ENCODE peak calls at places on chromosome 1, in eight cellular contexts. One of them, this sample, is unnamed.

GRCh38 chr1:25971044-25971881 is 26.6 kb downstream of the PAFAH2 start:
- DNase-seq in dorsolateral prefrontal cortex: no peak
- DNase-seq in OCI-LY7: peak; percentile 69
- DNase-seq in cardiac muscle cell: no peak
- DNase-seq in glutamatergic neuron: no peak
- DNase-seq in cardiac fibroblast: no peak
- DNase-seq in GM23338: peak; percentile 32
- DNase-seq in lower leg skin: no peak
- DNase-seq in this sample: no peak

GRCh38 chr1:145747398-145748247 is 28.3 kb downstream of the CD160 start:
- DNase-seq in cardiac fibroblast: no peak
- DNase-seq in OCI-LY7: no peak
- DNase-seq in cardiac muscle cell: no peak
- DNase-seq in dorsolateral prefrontal cortex: no peak
- DNase-seq in glutamatergic neuron: no peak
- DNase-seq in GM23338: no peak
- DNase-seq in lower leg skin: no peak
- DNase-seq in this sample: no peak

GRCh38 chr1:98049370-98050115 is 128.7 kb upstream of the DPYD start:
- DNase-seq in GM23338: peak; percentile 51
- DNase-seq in dorsolateral prefrontal cortex: no peak
- DNase-seq in glutamatergic neuron: peak; percentile 84
- DNase-seq in cardiac muscle cell: peak; percentile 30
- DNase-seq in lower leg skin: no peak
- DNase-seq in OCI-LY7: no peak
- DNase-seq in cardiac fibroblast: peak; percentile 25
- DNase-seq in this sample: no peak

GRCh38 chr1:55860816-55861519 is 645.8 kb upstream of the USP24 start:
- DNase-seq in dorsolateral prefrontal cortex: no peak
- DNase-seq in glutamatergic neuron: no peak
- DNase-seq in GM23338: peak; percentile 54
- DNase-seq in cardiac fibroblast: peak; percentile 85
- DNase-seq in lower leg skin: no peak
- DNase-seq in cardiac muscle cell: no peak
- DNase-seq in OCI-LY7: no peak
- DNase-seq in this sample: no peak

GRCh38 chr1:23525558-23526174 is 5.4 kb downstream of the E2F2 start:
- DNase-seq in cardiac fibroblast: no peak
- DNase-seq in cardiac muscle cell: no peak
- DNase-seq in GM23338: no peak
- DNase-seq in dorsolateral prefrontal cortex: no peak
- DNase-seq in glutamatergic neuron: peak; percentile 51
- DNase-seq in lower leg skin: no peak
- DNase-seq in OCI-LY7: peak; percentile 92
- DNase-seq in this sample: no peak

GRCh38 chr1:18575620-18576019 is 55.0 kb upstream of the PAX7 start:
- DNase-seq in lower leg skin: no peak
- DNase-seq in dorsolateral prefrontal cortex: no peak
- DNase-seq in GM23338: peak; percentile 97
- DNase-seq in cardiac muscle cell: peak; percentile 35
- DNase-seq in cardiac fibroblast: no peak
- DNase-seq in glutamatergic neuron: peak; percentile 88
- DNase-seq in OCI-LY7: peak; percentile 66
- DNase-seq in this sample: no peak

GRCh38 chr1:187415065-187415464 is 586.3 kb downstream of the PLA2G4A start:
- DNase-seq in dorsolateral prefrontal cortex: no peak
- DNase-seq in GM23338: no peak
- DNase-seq in cardiac fibroblast: no peak
- DNase-seq in glutamatergic neuron: no peak
- DNase-seq in lower leg skin: no peak
- DNase-seq in cardiac muscle cell: no peak
- DNase-seq in OCI-LY7: no peak
- DNase-seq in this sample: no peak

GRCh38 chr1:207282049-207282448 is 39.4 kb upstream of the CD55 start:
- DNase-seq in cardiac fibroblast: peak; percentile 21
- DNase-seq in OCI-LY7: no peak
- DNase-seq in cardiac muscle cell: no peak
- DNase-seq in dorsolateral prefrontal cortex: no peak
- DNase-seq in lower leg skin: no peak
- DNase-seq in glutamatergic neuron: no peak
- DNase-seq in GM23338: no peak
- DNase-seq in this sample: no peak

GRCh38 chr1:42925132-42925769 is 33.4 kb downstream of the SLC2A1 start:
- DNase-seq in dorsolateral prefrontal cortex: no peak
- DNase-seq in glutamatergic neuron: no peak
- DNase-seq in OCI-LY7: no peak
- DNase-seq in lower leg skin: peak; percentile 21
- DNase-seq in cardiac fibroblast: no peak
- DNase-seq in GM23338: no peak
- DNase-seq in cardiac muscle cell: no peak
- DNase-seq in this sample: peak; percentile 55

GRCh38 chr1:42923367-42924248 is 35.1 kb downstream of the SLC2A1 start:
- DNase-seq in GM23338: no peak
- DNase-seq in OCI-LY7: no peak
- DNase-seq in glutamatergic neuron: no peak
- DNase-seq in dorsolateral prefrontal cortex: no peak
- DNase-seq in cardiac muscle cell: no peak
- DNase-seq in cardiac fibroblast: no peak
- DNase-seq in lower leg skin: no peak
- DNase-seq in this sample: no peak

GRCh38 chr1:42926235-42926869 is 32.3 kb downstream of the SLC2A1 start:
- DNase-seq in GM23338: no peak
- DNase-seq in cardiac muscle cell: no peak
- DNase-seq in cardiac fibroblast: no peak
- DNase-seq in glutamatergic neuron: no peak
- DNase-seq in OCI-LY7: no peak
- DNase-seq in lower leg skin: no peak
- DNase-seq in dorsolateral prefrontal cortex: no peak
- DNase-seq in this sample: peak; percentile 40

GRCh38 chr1:42924249-42925131 is 34.2 kb downstream of the SLC2A1 start:
- DNase-seq in glutamatergic neuron: peak; percentile 99
- DNase-seq in dorsolateral prefrontal cortex: peak; percentile 98
- DNase-seq in OCI-LY7: peak; percentile 89
- DNase-seq in cardiac fibroblast: peak; percentile 85
- DNase-seq in GM23338: peak; percentile 98
- DNase-seq in cardiac muscle cell: peak; percentile 96
- DNase-seq in lower leg skin: peak; percentile 91
- DNase-seq in this sample: peak; percentile 97

DNA sequence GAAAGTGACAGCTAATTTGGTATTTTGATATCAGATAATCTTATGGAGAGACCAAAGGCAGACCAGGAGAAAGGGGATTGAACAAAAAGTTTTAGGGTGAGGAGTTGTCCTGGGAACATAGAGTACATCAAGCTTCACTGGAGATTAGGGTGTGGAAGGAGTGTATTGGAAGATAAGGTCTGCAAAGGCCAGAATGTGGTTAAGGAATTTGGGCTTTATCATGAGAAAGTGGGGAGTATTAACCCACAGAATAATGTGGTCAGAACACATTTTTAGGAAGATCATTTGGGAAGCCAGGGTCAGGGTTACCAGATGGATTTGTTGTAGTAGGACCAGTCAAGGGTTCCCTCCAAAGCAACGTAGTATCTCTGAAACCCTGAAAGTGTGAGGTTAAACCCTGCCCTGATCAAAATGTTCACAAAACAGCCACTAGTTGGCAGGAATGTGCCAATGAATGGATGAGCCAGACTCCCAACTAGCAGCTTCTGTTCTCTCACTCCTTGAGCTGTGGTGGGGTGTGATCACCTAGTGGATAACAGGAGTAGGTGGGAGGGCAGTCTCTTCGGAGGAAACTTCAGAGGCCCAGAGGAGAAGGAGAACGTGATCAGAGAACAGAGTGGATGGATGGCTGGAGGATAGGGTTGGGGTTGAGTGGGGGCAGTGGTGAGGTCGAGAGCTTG is 35.8 kb downstream of the SLC2A1 start:
- DNase-seq in glutamatergic neuron: no peak
- DNase-seq in cardiac muscle cell: peak; percentile 67
- DNase-seq in OCI-LY7: peak; percentile 87
- DNase-seq in dorsolateral prefrontal cortex: peak; percentile 57
- DNase-seq in GM23338: peak; percentile 94
- DNase-seq in lower leg skin: no peak
- DNase-seq in cardiac fibroblast: peak; percentile 58
- DNase-seq in this sample: peak; percentile 74
- TF ChIP-seq CTCF in glutamatergic neuron: peak; percentile 64
- TF ChIP-seq CTCF in cardiac muscle cell: peak; percentile 71
- TF ChIP-seq CTCF in OCI-LY7: peak; percentile 98
- TF ChIP-seq CTCF in dorsolateral prefrontal cortex: peak; percentile 77
- TF ChIP-seq CTCF in GM23338: peak; percentile 90
- TF ChIP-seq CTCF in lower leg skin: peak; percentile 70
- TF ChIP-seq CTCF in cardiac fibroblast: peak; percentile 79
- TF ChIP-seq CTCF in this sample: peak; percentile 50

GRCh38 chr1:29682171-29682917 is 446.0 kb downstream of the PTPRU start:
- DNase-seq in OCI-LY7: no peak
- DNase-seq in glutamatergic neuron: no peak
- DNase-seq in GM23338: no peak
- DNase-seq in dorsolateral prefrontal cortex: no peak
- DNase-seq in lower leg skin: no peak
- DNase-seq in cardiac fibroblast: no peak
- DNase-seq in cardiac muscle cell: no peak
- DNase-seq in this sample: peak; percentile 66
- TF ChIP-seq CTCF in OCI-LY7: no peak
- TF ChIP-seq CTCF in glutamatergic neuron: no peak
- TF ChIP-seq CTCF in GM23338: no peak
- TF ChIP-seq CTCF in dorsolateral prefrontal cortex: no peak
- TF ChIP-seq CTCF in lower leg skin: no peak
- TF ChIP-seq CTCF in cardiac fibroblast: no peak
- TF ChIP-seq CTCF in cardiac muscle cell: no peak
- TF ChIP-seq CTCF in this sample: no peak

GRCh38 chr1:236313412-236313811 is 31.7 kb upstream of the ERO1B start:
- DNase-seq in lower leg skin: no peak
- DNase-seq in cardiac fibroblast: no peak
- DNase-seq in GM23338: no peak
- DNase-seq in dorsolateral prefrontal cortex: no peak
- DNase-seq in cardiac muscle cell: no peak
- DNase-seq in glutamatergic neuron: no peak
- DNase-seq in OCI-LY7: no peak
- DNase-seq in this sample: no peak

GRCh38 chr1:236308827-236309226 is 27.1 kb upstream of the ERO1B start:
- DNase-seq in GM23338: no peak
- DNase-seq in lower leg skin: no peak
- DNase-seq in cardiac muscle cell: no peak
- DNase-seq in cardiac fibroblast: no peak
- DNase-seq in OCI-LY7: no peak
- DNase-seq in dorsolateral prefrontal cortex: no peak
- DNase-seq in glutamatergic neuron: no peak
- DNase-seq in this sample: no peak

GRCh38 chr1:236307437-236307836 is 25.7 kb upstream of the ERO1B start:
- DNase-seq in dorsolateral prefrontal cortex: no peak
- DNase-seq in lower leg skin: no peak
- DNase-seq in cardiac muscle cell: no peak
- DNase-seq in OCI-LY7: no peak
- DNase-seq in glutamatergic neuron: peak; percentile 64
- DNase-seq in cardiac fibroblast: no peak
- DNase-seq in GM23338: no peak
- DNase-seq in this sample: no peak

GRCh38 chr1:236315092-236315491 is 33.3 kb upstream of the ERO1B start:
- DNase-seq in GM23338: no peak
- DNase-seq in OCI-LY7: no peak
- DNase-seq in cardiac muscle cell: no peak
- DNase-seq in dorsolateral prefrontal cortex: no peak
- DNase-seq in glutamatergic neuron: no peak
- DNase-seq in lower leg skin: no peak
- DNase-seq in cardiac fibroblast: no peak
- DNase-seq in this sample: no peak

DNA sequence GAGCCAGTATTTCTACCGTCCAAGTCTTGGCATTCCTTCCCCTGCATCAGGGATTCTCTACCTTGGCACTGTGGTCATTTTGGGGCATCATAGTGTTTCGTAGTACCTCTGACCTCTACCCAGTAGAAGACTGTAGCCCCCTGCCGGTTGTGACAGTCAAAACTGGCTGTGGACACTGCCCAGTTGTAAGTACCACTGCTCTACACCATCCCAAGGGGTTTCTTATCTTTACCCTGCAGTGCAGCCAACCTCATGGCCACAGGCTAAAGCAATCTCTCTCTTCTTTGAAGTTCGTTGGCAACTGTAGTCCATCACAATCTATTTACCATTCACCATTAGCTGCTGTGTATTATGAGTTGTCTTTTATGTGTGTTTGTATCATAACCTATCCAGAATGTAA is 29.3 kb upstream of the ERO1B start:
- DNase-seq in GM23338: no peak
- DNase-seq in cardiac muscle cell: no peak
- DNase-seq in lower leg skin: no peak
- DNase-seq in cardiac fibroblast: no peak
- DNase-seq in OCI-LY7: peak; percentile 27
- DNase-seq in dorsolateral prefrontal cortex: no peak
- DNase-seq in glutamatergic neuron: no peak
- DNase-seq in this sample: no peak
- TF ChIP-seq CTCF in GM23338: peak; percentile 34
- TF ChIP-seq CTCF in cardiac muscle cell: no peak
- TF ChIP-seq CTCF in lower leg skin: no peak
- TF ChIP-seq CTCF in cardiac fibroblast: no peak
- TF ChIP-seq CTCF in OCI-LY7: peak; percentile 48
- TF ChIP-seq CTCF in dorsolateral prefrontal cortex: no peak
- TF ChIP-seq CTCF in glutamatergic neuron: no peak
- TF ChIP-seq CTCF in this sample: no peak

GRCh38 chr1:67700220-67700619 is 15.2 kb downstream of the GADD45A start:
- DNase-seq in dorsolateral prefrontal cortex: no peak
- DNase-seq in cardiac muscle cell: no peak
- DNase-seq in GM23338: no peak
- DNase-seq in OCI-LY7: no peak
- DNase-seq in lower leg skin: no peak
- DNase-seq in cardiac fibroblast: no peak
- DNase-seq in glutamatergic neuron: no peak
- DNase-seq in this sample: no peak

GRCh38 chr1:67696708-67697107 is 11.7 kb downstream of the GADD45A start:
- DNase-seq in GM23338: no peak
- DNase-seq in cardiac fibroblast: no peak
- DNase-seq in cardiac muscle cell: no peak
- DNase-seq in dorsolateral prefrontal cortex: no peak
- DNase-seq in lower leg skin: no peak
- DNase-seq in OCI-LY7: no peak
- DNase-seq in glutamatergic neuron: no peak
- DNase-seq in this sample: no peak

GRCh38 chr1:67704351-67704750 is 19.4 kb downstream of the GADD45A start:
- DNase-seq in cardiac fibroblast: no peak
- DNase-seq in OCI-LY7: no peak
- DNase-seq in cardiac muscle cell: no peak
- DNase-seq in GM23338: no peak
- DNase-seq in lower leg skin: no peak
- DNase-seq in glutamatergic neuron: no peak
- DNase-seq in dorsolateral prefrontal cortex: no peak
- DNase-seq in this sample: no peak

GRCh38 chr1:67701876-67702275 is 16.9 kb downstream of the GADD45A start:
- DNase-seq in GM23338: no peak
- DNase-seq in cardiac fibroblast: no peak
- DNase-seq in lower leg skin: no peak
- DNase-seq in cardiac muscle cell: no peak
- DNase-seq in glutamatergic neuron: no peak
- DNase-seq in dorsolateral prefrontal cortex: no peak
- DNase-seq in OCI-LY7: no peak
- DNase-seq in this sample: no peak

GRCh38 chr1:67700692-67701410 is 15.8 kb downstream of the GADD45A start:
- DNase-seq in GM23338: peak; percentile 81
- DNase-seq in OCI-LY7: peak; percentile 38
- DNase-seq in glutamatergic neuron: peak; percentile 47
- DNase-seq in dorsolateral prefrontal cortex: no peak
- DNase-seq in cardiac muscle cell: peak; percentile 73
- DNase-seq in lower leg skin: no peak
- DNase-seq in cardiac fibroblast: peak; percentile 60
- DNase-seq in this sample: no peak
- TF ChIP-seq CTCF in GM23338: peak; percentile 52
- TF ChIP-seq CTCF in OCI-LY7: peak; percentile 47
- TF ChIP-seq CTCF in glutamatergic neuron: no peak
- TF ChIP-seq CTCF in dorsolateral prefrontal cortex: no peak
- TF ChIP-seq CTCF in cardiac muscle cell: peak; percentile 17
- TF ChIP-seq CTCF in lower leg skin: no peak
- TF ChIP-seq CTCF in cardiac fibroblast: peak; percentile 36
- TF ChIP-seq CTCF in this sample: no peak

This sample was measured in coronary artery.